ENCODE peak calls at places on chromosomes 2 and 18, in eight cellular contexts. One of them, this sample, is unnamed.
A peak's percentile ranks its signal among the peaks of the same experiment; 100 is the strongest.

GRCh38 chr18:48955528-48956261 is 4.9 kb upstream of the SMAD7 start:
- DNase-seq in activated effector memory CD4-positive, alpha-beta T cell treated with Interleukin-2 at 50 U/mL for 16 hours: no peak
- DNase-seq in A172: peak; percentile 61
- DNase-seq in stimulated activated CD4-positive, alpha-beta T cell treated with anti-CD3 and anti-CD28 coated beads, TNF-alpha, amount 100 ng/mL, for 24 hours: no peak
- DNase-seq in NAMALWA: no peak
- DNase-seq in G401: no peak
- DNase-seq in activated gamma-delta T cell: no peak
- DNase-seq in NCI-H2081: no peak
- DNase-seq in this sample: peak; percentile 40

GRCh38 chr2:39068757-39069515 is 51.9 kb downstream of the SOS1 start:
- DNase-seq in activated effector memory CD4-positive, alpha-beta T cell treated with Interleukin-2 at 50 U/mL for 16 hours: no peak
- DNase-seq in A172: peak; percentile 13
- DNase-seq in stimulated activated CD4-positive, alpha-beta T cell treated with anti-CD3 and anti-CD28 coated beads, TNF-alpha, amount 100 ng/mL, for 24 hours: no peak
- DNase-seq in NAMALWA: no peak
- DNase-seq in G401: no peak
- DNase-seq in activated gamma-delta T cell: no peak
- DNase-seq in NCI-H2081: no peak
- DNase-seq in this sample: no peak

GRCh38 chr18:7803956-7804469 is 236.9 kb downstream of the PTPRM start:
- DNase-seq in activated effector memory CD4-positive, alpha-beta T cell treated with Interleukin-2 at 50 U/mL for 16 hours: no peak
- DNase-seq in A172: no peak
- DNase-seq in stimulated activated CD4-positive, alpha-beta T cell treated with anti-CD3 and anti-CD28 coated beads, TNF-alpha, amount 100 ng/mL, for 24 hours: no peak
- DNase-seq in NAMALWA: no peak
- DNase-seq in G401: no peak
- DNase-seq in activated gamma-delta T cell: no peak
- DNase-seq in NCI-H2081: no peak
- DNase-seq in this sample: no peak

GRCh38 chr2:191869178-191869577 is 22.3 kb upstream of the CAVIN2 start:
- DNase-seq in activated effector memory CD4-positive, alpha-beta T cell treated with Interleukin-2 at 50 U/mL for 16 hours: no peak
- DNase-seq in A172: peak; percentile 85
- DNase-seq in stimulated activated CD4-positive, alpha-beta T cell treated with anti-CD3 and anti-CD28 coated beads, TNF-alpha, amount 100 ng/mL, for 24 hours: no peak
- DNase-seq in NAMALWA: peak; percentile 13
- DNase-seq in G401: peak; percentile 24
- DNase-seq in activated gamma-delta T cell: no peak
- DNase-seq in NCI-H2081: peak; percentile 73
- DNase-seq in this sample: peak; percentile 38

GRCh38 chr2:42979416-42979869 is 187.1 kb upstream of the HAAO start:
- DNase-seq in activated effector memory CD4-positive, alpha-beta T cell treated with Interleukin-2 at 50 U/mL for 16 hours: no peak
- DNase-seq in A172: no peak
- DNase-seq in stimulated activated CD4-positive, alpha-beta T cell treated with anti-CD3 and anti-CD28 coated beads, TNF-alpha, amount 100 ng/mL, for 24 hours: no peak
- DNase-seq in NAMALWA: no peak
- DNase-seq in G401: no peak
- DNase-seq in activated gamma-delta T cell: no peak
- DNase-seq in NCI-H2081: no peak
- DNase-seq in this sample: peak; percentile 62

GRCh38 chr2:189522435-189523151 is 58.0 kb downstream of the SLC40A1 start:
- DNase-seq in activated effector memory CD4-positive, alpha-beta T cell treated with Interleukin-2 at 50 U/mL for 16 hours: no peak
- DNase-seq in A172: no peak
- DNase-seq in stimulated activated CD4-positive, alpha-beta T cell treated with anti-CD3 and anti-CD28 coated beads, TNF-alpha, amount 100 ng/mL, for 24 hours: no peak
- DNase-seq in NAMALWA: no peak
- DNase-seq in G401: no peak
- DNase-seq in activated gamma-delta T cell: no peak
- DNase-seq in NCI-H2081: no peak
- DNase-seq in this sample: no peak

GRCh38 chr2:80624062-80624461 is 319.5 kb upstream of the LRRTM1 start:
- DNase-seq in activated effector memory CD4-positive, alpha-beta T cell treated with Interleukin-2 at 50 U/mL for 16 hours: no peak
- DNase-seq in A172: no peak
- DNase-seq in stimulated activated CD4-positive, alpha-beta T cell treated with anti-CD3 and anti-CD28 coated beads, TNF-alpha, amount 100 ng/mL, for 24 hours: no peak
- DNase-seq in NAMALWA: no peak
- DNase-seq in G401: no peak
- DNase-seq in activated gamma-delta T cell: no peak
- DNase-seq in NCI-H2081: no peak
- DNase-seq in this sample: no peak

GRCh38 chr2:148524519-148524919 is 120.0 kb upstream of the EPC2 start:
- DNase-seq in activated effector memory CD4-positive, alpha-beta T cell treated with Interleukin-2 at 50 U/mL for 16 hours: peak; percentile 56
- DNase-seq in A172: no peak
- DNase-seq in stimulated activated CD4-positive, alpha-beta T cell treated with anti-CD3 and anti-CD28 coated beads, TNF-alpha, amount 100 ng/mL, for 24 hours: no peak
- DNase-seq in NAMALWA: no peak
- DNase-seq in G401: no peak
- DNase-seq in activated gamma-delta T cell: no peak
- DNase-seq in NCI-H2081: no peak
- DNase-seq in this sample: no peak

GRCh38 chr2:26340831-26341230 is 5.1 kb upstream of the SELENOI start:
- DNase-seq in activated effector memory CD4-positive, alpha-beta T cell treated with Interleukin-2 at 50 U/mL for 16 hours: no peak
- DNase-seq in A172: no peak
- DNase-seq in stimulated activated CD4-positive, alpha-beta T cell treated with anti-CD3 and anti-CD28 coated beads, TNF-alpha, amount 100 ng/mL, for 24 hours: no peak
- DNase-seq in NAMALWA: no peak
- DNase-seq in G401: no peak
- DNase-seq in activated gamma-delta T cell: no peak
- DNase-seq in NCI-H2081: no peak
- DNase-seq in this sample: no peak

GRCh38 chr2:85914916-85915315 is 26.1 kb upstream of the ST3GAL5 start:
- DNase-seq in activated effector memory CD4-positive, alpha-beta T cell treated with Interleukin-2 at 50 U/mL for 16 hours: no peak
- DNase-seq in A172: no peak
- DNase-seq in stimulated activated CD4-positive, alpha-beta T cell treated with anti-CD3 and anti-CD28 coated beads, TNF-alpha, amount 100 ng/mL, for 24 hours: no peak
- DNase-seq in NAMALWA: no peak
- DNase-seq in G401: no peak
- DNase-seq in activated gamma-delta T cell: no peak
- DNase-seq in NCI-H2081: no peak
- DNase-seq in this sample: peak; percentile 35

GRCh38 chr2:190469770-190470169 is 61.6 kb downstream of the MFSD6 start:
- DNase-seq in activated effector memory CD4-positive, alpha-beta T cell treated with Interleukin-2 at 50 U/mL for 16 hours: no peak
- DNase-seq in A172: peak; percentile 85
- DNase-seq in stimulated activated CD4-positive, alpha-beta T cell treated with anti-CD3 and anti-CD28 coated beads, TNF-alpha, amount 100 ng/mL, for 24 hours: no peak
- DNase-seq in NAMALWA: peak; percentile 52
- DNase-seq in G401: peak; percentile 63
- DNase-seq in activated gamma-delta T cell: no peak
- DNase-seq in NCI-H2081: peak; percentile 96
- DNase-seq in this sample: peak; percentile 33

GRCh38 chr18:73614812-73615211 is 532.8 kb downstream of the FBXO15 start:
- DNase-seq in activated effector memory CD4-positive, alpha-beta T cell treated with Interleukin-2 at 50 U/mL for 16 hours: no peak
- DNase-seq in A172: peak; percentile 76
- DNase-seq in stimulated activated CD4-positive, alpha-beta T cell treated with anti-CD3 and anti-CD28 coated beads, TNF-alpha, amount 100 ng/mL, for 24 hours: no peak
- DNase-seq in NAMALWA: no peak
- DNase-seq in G401: no peak
- DNase-seq in activated gamma-delta T cell: no peak
- DNase-seq in NCI-H2081: no peak
- DNase-seq in this sample: peak; percentile 85

GRCh38 chr2:239035361-239035814 is 187.5 kb downstream of the TWIST2 start:
- DNase-seq in activated effector memory CD4-positive, alpha-beta T cell treated with Interleukin-2 at 50 U/mL for 16 hours: peak; percentile 44
- DNase-seq in A172: peak; percentile 31
- DNase-seq in stimulated activated CD4-positive, alpha-beta T cell treated with anti-CD3 and anti-CD28 coated beads, TNF-alpha, amount 100 ng/mL, for 24 hours: peak; percentile 37
- DNase-seq in NAMALWA: peak; percentile 43
- DNase-seq in G401: peak; percentile 27
- DNase-seq in activated gamma-delta T cell: peak; percentile 33
- DNase-seq in NCI-H2081: peak; percentile 2
- DNase-seq in this sample: peak; percentile 7

GRCh38 chr2:198285216-198285615 is 480.8 kb downstream of the PLCL1 start:
- DNase-seq in activated effector memory CD4-positive, alpha-beta T cell treated with Interleukin-2 at 50 U/mL for 16 hours: no peak
- DNase-seq in A172: no peak
- DNase-seq in stimulated activated CD4-positive, alpha-beta T cell treated with anti-CD3 and anti-CD28 coated beads, TNF-alpha, amount 100 ng/mL, for 24 hours: no peak
- DNase-seq in NAMALWA: no peak
- DNase-seq in G401: no peak
- DNase-seq in activated gamma-delta T cell: no peak
- DNase-seq in NCI-H2081: no peak
- DNase-seq in this sample: no peak

GRCh38 chr2:233428008-233428407 is 73.7 kb downstream of the DGKD start:
- DNase-seq in activated effector memory CD4-positive, alpha-beta T cell treated with Interleukin-2 at 50 U/mL for 16 hours: no peak
- DNase-seq in A172: no peak
- DNase-seq in stimulated activated CD4-positive, alpha-beta T cell treated with anti-CD3 and anti-CD28 coated beads, TNF-alpha, amount 100 ng/mL, for 24 hours: no peak
- DNase-seq in NAMALWA: no peak
- DNase-seq in G401: no peak
- DNase-seq in activated gamma-delta T cell: no peak
- DNase-seq in NCI-H2081: no peak
- DNase-seq in this sample: no peak

GRCh38 chr2:234671716-234672115 is 174.8 kb upstream of the ARL4C start:
- DNase-seq in activated effector memory CD4-positive, alpha-beta T cell treated with Interleukin-2 at 50 U/mL for 16 hours: no peak
- DNase-seq in A172: no peak
- DNase-seq in stimulated activated CD4-positive, alpha-beta T cell treated with anti-CD3 and anti-CD28 coated beads, TNF-alpha, amount 100 ng/mL, for 24 hours: no peak
- DNase-seq in NAMALWA: no peak
- DNase-seq in G401: no peak
- DNase-seq in activated gamma-delta T cell: no peak
- DNase-seq in NCI-H2081: no peak
- DNase-seq in this sample: no peak

GRCh38 chr2:173462908-173463840 is 108.5 kb downstream of the CDCA7 start:
- DNase-seq in activated effector memory CD4-positive, alpha-beta T cell treated with Interleukin-2 at 50 U/mL for 16 hours: no peak
- DNase-seq in A172: no peak
- DNase-seq in stimulated activated CD4-positive, alpha-beta T cell treated with anti-CD3 and anti-CD28 coated beads, TNF-alpha, amount 100 ng/mL, for 24 hours: no peak
- DNase-seq in NAMALWA: no peak
- DNase-seq in G401: no peak
- DNase-seq in activated gamma-delta T cell: no peak
- DNase-seq in NCI-H2081: no peak
- DNase-seq in this sample: no peak

GRCh38 chr2:241947004-241947350 is 77.4 kb downstream of the RTP5 start:
- DNase-seq in activated effector memory CD4-positive, alpha-beta T cell treated with Interleukin-2 at 50 U/mL for 16 hours: no peak
- DNase-seq in A172: no peak
- DNase-seq in stimulated activated CD4-positive, alpha-beta T cell treated with anti-CD3 and anti-CD28 coated beads, TNF-alpha, amount 100 ng/mL, for 24 hours: no peak
- DNase-seq in NAMALWA: no peak
- DNase-seq in G401: no peak
- DNase-seq in activated gamma-delta T cell: no peak
- DNase-seq in NCI-H2081: no peak
- DNase-seq in this sample: no peak

GRCh38 chr2:140308706-140309105 is 1528.5 kb upstream of the NXPH2 start:
- DNase-seq in activated effector memory CD4-positive, alpha-beta T cell treated with Interleukin-2 at 50 U/mL for 16 hours: no peak
- DNase-seq in A172: no peak
- DNase-seq in stimulated activated CD4-positive, alpha-beta T cell treated with anti-CD3 and anti-CD28 coated beads, TNF-alpha, amount 100 ng/mL, for 24 hours: no peak
- DNase-seq in NAMALWA: no peak
- DNase-seq in G401: no peak
- DNase-seq in activated gamma-delta T cell: no peak
- DNase-seq in NCI-H2081: no peak
- DNase-seq in this sample: no peak

GRCh38 chr2:195312662-195313061 is 344.4 kb upstream of the SLC39A10 start:
- DNase-seq in activated effector memory CD4-positive, alpha-beta T cell treated with Interleukin-2 at 50 U/mL for 16 hours: no peak
- DNase-seq in A172: no peak
- DNase-seq in stimulated activated CD4-positive, alpha-beta T cell treated with anti-CD3 and anti-CD28 coated beads, TNF-alpha, amount 100 ng/mL, for 24 hours: no peak
- DNase-seq in NAMALWA: no peak
- DNase-seq in G401: no peak
- DNase-seq in activated gamma-delta T cell: no peak
- DNase-seq in NCI-H2081: no peak
- DNase-seq in this sample: no peak

GRCh38 chr2:19711470-19712372 is 190.1 kb downstream of the TTC32 start:
- DNase-seq in activated effector memory CD4-positive, alpha-beta T cell treated with Interleukin-2 at 50 U/mL for 16 hours: no peak
- DNase-seq in A172: peak; percentile 91
- DNase-seq in stimulated activated CD4-positive, alpha-beta T cell treated with anti-CD3 and anti-CD28 coated beads, TNF-alpha, amount 100 ng/mL, for 24 hours: no peak
- DNase-seq in NAMALWA: peak; percentile 25
- DNase-seq in G401: no peak
- DNase-seq in activated gamma-delta T cell: no peak
- DNase-seq in NCI-H2081: peak; percentile 75
- DNase-seq in this sample: peak; percentile 94

GRCh38 chr2:15636972-15637785 is 45.5 kb downstream of the DDX1 start:
- DNase-seq in activated effector memory CD4-positive, alpha-beta T cell treated with Interleukin-2 at 50 U/mL for 16 hours: no peak
- DNase-seq in A172: peak; percentile 49
- DNase-seq in stimulated activated CD4-positive, alpha-beta T cell treated with anti-CD3 and anti-CD28 coated beads, TNF-alpha, amount 100 ng/mL, for 24 hours: peak; percentile 12
- DNase-seq in NAMALWA: peak; percentile 75
- DNase-seq in G401: peak; percentile 82
- DNase-seq in activated gamma-delta T cell: no peak
- DNase-seq in NCI-H2081: peak; percentile 52
- DNase-seq in this sample: peak; percentile 80

GRCh38 chr2:61356958-61357350 is 113.9 kb downstream of the USP34 start:
- DNase-seq in activated effector memory CD4-positive, alpha-beta T cell treated with Interleukin-2 at 50 U/mL for 16 hours: no peak
- DNase-seq in A172: no peak
- DNase-seq in stimulated activated CD4-positive, alpha-beta T cell treated with anti-CD3 and anti-CD28 coated beads, TNF-alpha, amount 100 ng/mL, for 24 hours: no peak
- DNase-seq in NAMALWA: no peak
- DNase-seq in G401: no peak
- DNase-seq in activated gamma-delta T cell: no peak
- DNase-seq in NCI-H2081: no peak
- DNase-seq in this sample: no peak

GRCh38 chr2:85771486-85771885 is 17.7 kb downstream of the ATOH8 start:
- DNase-seq in activated effector memory CD4-positive, alpha-beta T cell treated with Interleukin-2 at 50 U/mL for 16 hours: no peak
- DNase-seq in A172: no peak
- DNase-seq in stimulated activated CD4-positive, alpha-beta T cell treated with anti-CD3 and anti-CD28 coated beads, TNF-alpha, amount 100 ng/mL, for 24 hours: no peak
- DNase-seq in NAMALWA: no peak
- DNase-seq in G401: no peak
- DNase-seq in activated gamma-delta T cell: no peak
- DNase-seq in NCI-H2081: no peak
- DNase-seq in this sample: no peak

GRCh38 chr18:13213036-13213795 is 5.3 kb upstream of the LDLRAD4 start:
- DNase-seq in activated effector memory CD4-positive, alpha-beta T cell treated with Interleukin-2 at 50 U/mL for 16 hours: no peak
- DNase-seq in A172: no peak
- DNase-seq in stimulated activated CD4-positive, alpha-beta T cell treated with anti-CD3 and anti-CD28 coated beads, TNF-alpha, amount 100 ng/mL, for 24 hours: no peak
- DNase-seq in NAMALWA: no peak
- DNase-seq in G401: no peak
- DNase-seq in activated gamma-delta T cell: no peak
- DNase-seq in NCI-H2081: no peak
- DNase-seq in this sample: no peak

GRCh38 chr2:158988501-158988900 is 20.1 kb downstream of the TANC1 start:
- DNase-seq in activated effector memory CD4-positive, alpha-beta T cell treated with Interleukin-2 at 50 U/mL for 16 hours: no peak
- DNase-seq in A172: no peak
- DNase-seq in stimulated activated CD4-positive, alpha-beta T cell treated with anti-CD3 and anti-CD28 coated beads, TNF-alpha, amount 100 ng/mL, for 24 hours: no peak
- DNase-seq in NAMALWA: no peak
- DNase-seq in G401: no peak
- DNase-seq in activated gamma-delta T cell: no peak
- DNase-seq in NCI-H2081: no peak
- DNase-seq in this sample: no peak

GRCh38 chr2:66813525-66813924 is 378.6 kb downstream of the MEIS1 start:
- DNase-seq in activated effector memory CD4-positive, alpha-beta T cell treated with Interleukin-2 at 50 U/mL for 16 hours: no peak
- DNase-seq in A172: no peak
- DNase-seq in stimulated activated CD4-positive, alpha-beta T cell treated with anti-CD3 and anti-CD28 coated beads, TNF-alpha, amount 100 ng/mL, for 24 hours: no peak
- DNase-seq in NAMALWA: no peak
- DNase-seq in G401: no peak
- DNase-seq in activated gamma-delta T cell: no peak
- DNase-seq in NCI-H2081: no peak
- DNase-seq in this sample: no peak

GRCh38 chr2:71153585-71153984 is 23.2 kb downstream of the MPHOSPH10 start:
- DNase-seq in activated effector memory CD4-positive, alpha-beta T cell treated with Interleukin-2 at 50 U/mL for 16 hours: no peak
- DNase-seq in A172: no peak
- DNase-seq in stimulated activated CD4-positive, alpha-beta T cell treated with anti-CD3 and anti-CD28 coated beads, TNF-alpha, amount 100 ng/mL, for 24 hours: no peak
- DNase-seq in NAMALWA: no peak
- DNase-seq in G401: no peak
- DNase-seq in activated gamma-delta T cell: no peak
- DNase-seq in NCI-H2081: no peak
- DNase-seq in this sample: no peak

GRCh38 chr2:135245055-135245454 is 193.0 kb downstream of the RAB3GAP1 start:
- DNase-seq in activated effector memory CD4-positive, alpha-beta T cell treated with Interleukin-2 at 50 U/mL for 16 hours: no peak
- DNase-seq in A172: peak; percentile 70
- DNase-seq in stimulated activated CD4-positive, alpha-beta T cell treated with anti-CD3 and anti-CD28 coated beads, TNF-alpha, amount 100 ng/mL, for 24 hours: no peak
- DNase-seq in NAMALWA: no peak
- DNase-seq in G401: no peak
- DNase-seq in activated gamma-delta T cell: no peak
- DNase-seq in NCI-H2081: peak; percentile 71
- DNase-seq in this sample: no peak

GRCh38 chr2:36403675-36404230 is 48.2 kb downstream of the CRIM1 start:
- DNase-seq in activated effector memory CD4-positive, alpha-beta T cell treated with Interleukin-2 at 50 U/mL for 16 hours: no peak
- DNase-seq in A172: peak; percentile 92
- DNase-seq in stimulated activated CD4-positive, alpha-beta T cell treated with anti-CD3 and anti-CD28 coated beads, TNF-alpha, amount 100 ng/mL, for 24 hours: no peak
- DNase-seq in NAMALWA: no peak
- DNase-seq in G401: no peak
- DNase-seq in activated gamma-delta T cell: no peak
- DNase-seq in NCI-H2081: no peak
- DNase-seq in this sample: peak; percentile 100

GRCh38 chr2:236562434-236562833 is 7.2 kb upstream of the ACKR3 start:
- DNase-seq in activated effector memory CD4-positive, alpha-beta T cell treated with Interleukin-2 at 50 U/mL for 16 hours: no peak
- DNase-seq in A172: peak; percentile 25
- DNase-seq in stimulated activated CD4-positive, alpha-beta T cell treated with anti-CD3 and anti-CD28 coated beads, TNF-alpha, amount 100 ng/mL, for 24 hours: no peak
- DNase-seq in NAMALWA: peak; percentile 16
- DNase-seq in G401: no peak
- DNase-seq in activated gamma-delta T cell: no peak
- DNase-seq in NCI-H2081: no peak
- DNase-seq in this sample: peak; percentile 12

GRCh38 chr2:180202591-180202990 is 195.5 kb upstream of the CWC22 start:
- DNase-seq in activated effector memory CD4-positive, alpha-beta T cell treated with Interleukin-2 at 50 U/mL for 16 hours: no peak
- DNase-seq in A172: no peak
- DNase-seq in stimulated activated CD4-positive, alpha-beta T cell treated with anti-CD3 and anti-CD28 coated beads, TNF-alpha, amount 100 ng/mL, for 24 hours: no peak
- DNase-seq in NAMALWA: no peak
- DNase-seq in G401: peak; percentile 73
- DNase-seq in activated gamma-delta T cell: no peak
- DNase-seq in NCI-H2081: no peak
- DNase-seq in this sample: no peak

GRCh38 chr2:2653221-2653620 is 322.1 kb upstream of the MYT1L start:
- DNase-seq in activated effector memory CD4-positive, alpha-beta T cell treated with Interleukin-2 at 50 U/mL for 16 hours: no peak
- DNase-seq in A172: no peak
- DNase-seq in stimulated activated CD4-positive, alpha-beta T cell treated with anti-CD3 and anti-CD28 coated beads, TNF-alpha, amount 100 ng/mL, for 24 hours: no peak
- DNase-seq in NAMALWA: no peak
- DNase-seq in G401: no peak
- DNase-seq in activated gamma-delta T cell: no peak
- DNase-seq in NCI-H2081: no peak
- DNase-seq in this sample: no peak